ENCODE peak calls at places on chromosomes 4 and X, in five cellular contexts. T is HS-5, I is GM23248, J is cardiac fibroblast, F is heart right ventricle. V is an unnamed sample.

GRCh38 chrX:84248226-84248625 is 60.2 kb upstream of the RPS6KA6 start:
- DNase-seq in J (peak; percentile 65), I (peak; percentile 73), F (no peak), T (peak; percentile 34), V (peak; percentile 69)

GRCh38 chrX:21375795-21376069 is 1.5 kb downstream of the CNKSR2 start:
- DNase-seq in J (no peak), I (no peak), T (no peak), F (no peak), V (no peak)

GRCh38 chr4:77104405-77105292 is 28.9 kb upstream of the CCNI start:
- DNase-seq in F (peak; percentile 68), J (peak; percentile 53), T (no peak), I (peak; percentile 47), V (no peak)

GRCh38 chrX:112734250-112734649 is 54.5 kb upstream of the LHFPL1 start:
- DNase-seq in J (peak; percentile 16), I (peak; percentile 41), F (peak; percentile 4), T (no peak), V (peak; percentile 3)

GRCh38 chr4:176433983-176434382 is 114.2 kb downstream of the SPCS3 start:
- DNase-seq in T (peak; percentile 57), J (peak; percentile 60), I (no peak), F (no peak), V (no peak)

GRCh38 chr4:2251795-2252529 is 9.9 kb downstream of the MXD4 start:
- DNase-seq in J (no peak), F (no peak), T (no peak), I (no peak), V (no peak)

GRCh38 chr4:24980064-24980690 is 50.6 kb downstream of the LGI2 start:
- DNase-seq in I (peak; percentile 91), F (no peak), J (peak; percentile 84), T (peak; percentile 53), V (peak; percentile 59)

GRCh38 chr4:15262396-15262795 is 165.4 kb upstream of the C1QTNF7 start:
- DNase-seq in I (peak; percentile 5), F (no peak), J (peak; percentile 37), T (no peak), V (no peak)

GRCh38 chrX:124033821-124034220 is 72.3 kb downstream of the STAG2 start:
- DNase-seq in F (no peak), I (peak; percentile 58), J (peak; percentile 54), T (peak; percentile 38), V (peak; percentile 33)

GRCh38 chr4:88110826-88111225 is 47.6 kb downstream of the ABCG2 start:
- DNase-seq in F (no peak), I (no peak), J (no peak), T (no peak), V (no peak)

GRCh38 chr4:112704991-112705845 is 68.3 kb downstream of the LARP7 start:
- DNase-seq in F (peak; percentile 46), T (peak; percentile 9), J (peak; percentile 53), I (peak; percentile 82), V (peak; percentile 77)

GRCh38 chr4:149269835-149270234 is 545.8 kb downstream of the IQCM start:
- DNase-seq in I (no peak), J (no peak), F (no peak), T (no peak), V (no peak)

GRCh38 chr4:7857993-7858392 is 81.7 kb downstream of the AFAP1 start:
- DNase-seq in I (no peak), F (no peak), J (no peak), T (no peak), V (no peak)

GRCh38 chr4:77586953-77587383 is 18.7 kb upstream of the CXCL13 start:
- DNase-seq in J (peak; percentile 59), I (peak; percentile 60), T (no peak), F (no peak), V (no peak)

GRCh38 chr4:87423313-87424031 is 1.1 kb downstream of the NUDT9 start:
- DNase-seq in F (no peak), T (no peak), J (peak; percentile 33), I (peak; percentile 30), V (peak; percentile 30)

GRCh38 chr4:6633091-6633906 is 7.2 kb upstream of the MRFAP1 start:
- DNase-seq in I (peak; percentile 32), F (no peak), T (no peak), J (peak; percentile 57), V (peak; percentile 24)

GRCh38 chr4:70183168-70183939 is 12.2 kb upstream of the ODAM start:
- DNase-seq in J (peak; percentile 67), I (peak; percentile 74), T (peak; percentile 15), F (no peak), V (peak; percentile 54)